ENCODE peak calls at places on chromosome 16, in ten cellular contexts. One of them, this sample, is unnamed.

GRCh38 chr16:30355144-30355953 is at the start of gene CD2BP2:
- DNase-seq in left ventricle myocardium inferior: peak
- DNase-seq in CD4-positive, alpha-beta T cell: peak
- DNase-seq in fibroblast of the aortic adventitia: peak
- DNase-seq in GM13977: peak
- DNase-seq in esophagus squamous epithelium: peak
- DNase-seq in adrenal gland: peak
- DNase-seq in fibroblast of lung: peak
- DNase-seq in endothelial cell: peak
- DNase-seq in testis: peak
- DNase-seq in this sample: peak

GRCh38 chr16:60645541-60645940 is 1390.7 kb downstream of the CDH8 start:
- DNase-seq in left ventricle myocardium inferior: no peak
- DNase-seq in CD4-positive, alpha-beta T cell: no peak
- DNase-seq in fibroblast of the aortic adventitia: no peak
- DNase-seq in GM13977: no peak
- DNase-seq in esophagus squamous epithelium: no peak
- DNase-seq in adrenal gland: no peak
- DNase-seq in fibroblast of lung: no peak
- DNase-seq in endothelial cell: no peak
- DNase-seq in testis: no peak
- DNase-seq in this sample: no peak

GRCh38 chr16:10577305-10578202 is 2.8 kb downstream of the EMP2 start:
- DNase-seq in left ventricle myocardium inferior: peak
- DNase-seq in CD4-positive, alpha-beta T cell: no peak
- DNase-seq in fibroblast of the aortic adventitia: peak
- DNase-seq in GM13977: no peak
- DNase-seq in esophagus squamous epithelium: no peak
- DNase-seq in adrenal gland: no peak
- DNase-seq in fibroblast of lung: no peak
- DNase-seq in endothelial cell: no peak
- DNase-seq in testis: no peak
- DNase-seq in this sample: no peak

GRCh38 chr16:87808108-87808507 is 42.3 kb upstream of the KLHDC4 start:
- DNase-seq in left ventricle myocardium inferior: no peak
- DNase-seq in CD4-positive, alpha-beta T cell: no peak
- DNase-seq in fibroblast of the aortic adventitia: no peak
- DNase-seq in GM13977: no peak
- DNase-seq in esophagus squamous epithelium: no peak
- DNase-seq in adrenal gland: no peak
- DNase-seq in fibroblast of lung: no peak
- DNase-seq in endothelial cell: no peak
- DNase-seq in testis: no peak
- DNase-seq in this sample: no peak

GRCh38 chr16:67399218-67399733 is 6.0 kb upstream of the TPPP3 start:
- DNase-seq in left ventricle myocardium inferior: no peak
- DNase-seq in CD4-positive, alpha-beta T cell: peak
- DNase-seq in fibroblast of the aortic adventitia: no peak
- DNase-seq in GM13977: peak
- DNase-seq in esophagus squamous epithelium: no peak
- DNase-seq in adrenal gland: no peak
- DNase-seq in fibroblast of lung: no peak
- DNase-seq in endothelial cell: peak
- DNase-seq in testis: peak
- DNase-seq in this sample: no peak

GRCh38 chr16:85894266-85894665 is 4.7 kb upstream of the IRF8 start:
- DNase-seq in left ventricle myocardium inferior: no peak
- DNase-seq in CD4-positive, alpha-beta T cell: no peak
- DNase-seq in fibroblast of the aortic adventitia: no peak
- DNase-seq in GM13977: no peak
- DNase-seq in esophagus squamous epithelium: no peak
- DNase-seq in adrenal gland: no peak
- DNase-seq in fibroblast of lung: no peak
- DNase-seq in endothelial cell: no peak
- DNase-seq in testis: no peak
- DNase-seq in this sample: no peak

GRCh38 chr16:67208525-67208896 is 9.6 kb downstream of the ELMO3 start:
- DNase-seq in left ventricle myocardium inferior: no peak
- DNase-seq in CD4-positive, alpha-beta T cell: no peak
- DNase-seq in fibroblast of the aortic adventitia: no peak
- DNase-seq in GM13977: no peak
- DNase-seq in esophagus squamous epithelium: no peak
- DNase-seq in adrenal gland: no peak
- DNase-seq in fibroblast of lung: no peak
- DNase-seq in endothelial cell: no peak
- DNase-seq in testis: no peak
- DNase-seq in this sample: no peak

GRCh38 chr16:49961087-49961486 is 63.9 kb upstream of the CNEP1R1 start:
- DNase-seq in left ventricle myocardium inferior: no peak
- DNase-seq in CD4-positive, alpha-beta T cell: no peak
- DNase-seq in fibroblast of the aortic adventitia: peak
- DNase-seq in GM13977: no peak
- DNase-seq in esophagus squamous epithelium: no peak
- DNase-seq in adrenal gland: no peak
- DNase-seq in fibroblast of lung: peak
- DNase-seq in endothelial cell: no peak
- DNase-seq in testis: no peak
- DNase-seq in this sample: no peak

GRCh38 chr16:69725480-69726312 is 664 bp downstream of the NQO1 start:
- DNase-seq in left ventricle myocardium inferior: no peak
- DNase-seq in CD4-positive, alpha-beta T cell: no peak
- DNase-seq in fibroblast of the aortic adventitia: no peak
- DNase-seq in GM13977: no peak
- DNase-seq in esophagus squamous epithelium: no peak
- DNase-seq in adrenal gland: no peak
- DNase-seq in fibroblast of lung: no peak
- DNase-seq in endothelial cell: no peak
- DNase-seq in testis: no peak
- DNase-seq in this sample: no peak
- TF ChIP-seq CTCF in left ventricle myocardium inferior: no peak
- TF ChIP-seq CTCF in CD4-positive, alpha-beta T cell: no peak
- TF ChIP-seq CTCF in fibroblast of the aortic adventitia: no peak
- TF ChIP-seq CTCF in GM13977: no peak
- TF ChIP-seq CTCF in esophagus squamous epithelium: no peak
- TF ChIP-seq CTCF in adrenal gland: no peak
- TF ChIP-seq CTCF in fibroblast of lung: no peak
- TF ChIP-seq CTCF in endothelial cell: no peak
- TF ChIP-seq CTCF in testis: no peak
- TF ChIP-seq CTCF in this sample: no peak

GRCh38 chr16:591892-592517 is 2.1 kb downstream of the RAB40C start:
- DNase-seq in left ventricle myocardium inferior: no peak
- DNase-seq in CD4-positive, alpha-beta T cell: no peak
- DNase-seq in fibroblast of the aortic adventitia: no peak
- DNase-seq in GM13977: no peak
- DNase-seq in esophagus squamous epithelium: no peak
- DNase-seq in adrenal gland: no peak
- DNase-seq in fibroblast of lung: no peak
- DNase-seq in endothelial cell: no peak
- DNase-seq in testis: no peak
- DNase-seq in this sample: no peak

GRCh38 chr16:589658-590159 is at the start of gene RAB40C:
- DNase-seq in left ventricle myocardium inferior: peak
- DNase-seq in CD4-positive, alpha-beta T cell: peak
- DNase-seq in fibroblast of the aortic adventitia: peak
- DNase-seq in GM13977: peak
- DNase-seq in esophagus squamous epithelium: peak
- DNase-seq in adrenal gland: peak
- DNase-seq in fibroblast of lung: peak
- DNase-seq in endothelial cell: peak
- DNase-seq in testis: peak
- DNase-seq in this sample: peak

GRCh38 chr16:588889-589657 is 793 bp upstream of the RAB40C start:
- DNase-seq in left ventricle myocardium inferior: peak
- DNase-seq in CD4-positive, alpha-beta T cell: peak
- DNase-seq in fibroblast of the aortic adventitia: peak
- DNase-seq in GM13977: peak
- DNase-seq in esophagus squamous epithelium: peak
- DNase-seq in adrenal gland: peak
- DNase-seq in fibroblast of lung: peak
- DNase-seq in endothelial cell: peak
- DNase-seq in testis: peak
- DNase-seq in this sample: no peak

GRCh38 chr16:590875-591200 is 972 bp downstream of the RAB40C start:
- DNase-seq in left ventricle myocardium inferior: no peak
- DNase-seq in CD4-positive, alpha-beta T cell: no peak
- DNase-seq in fibroblast of the aortic adventitia: no peak
- DNase-seq in GM13977: no peak
- DNase-seq in esophagus squamous epithelium: no peak
- DNase-seq in adrenal gland: no peak
- DNase-seq in fibroblast of lung: no peak
- DNase-seq in endothelial cell: no peak
- DNase-seq in testis: no peak
- DNase-seq in this sample: no peak

DNA sequence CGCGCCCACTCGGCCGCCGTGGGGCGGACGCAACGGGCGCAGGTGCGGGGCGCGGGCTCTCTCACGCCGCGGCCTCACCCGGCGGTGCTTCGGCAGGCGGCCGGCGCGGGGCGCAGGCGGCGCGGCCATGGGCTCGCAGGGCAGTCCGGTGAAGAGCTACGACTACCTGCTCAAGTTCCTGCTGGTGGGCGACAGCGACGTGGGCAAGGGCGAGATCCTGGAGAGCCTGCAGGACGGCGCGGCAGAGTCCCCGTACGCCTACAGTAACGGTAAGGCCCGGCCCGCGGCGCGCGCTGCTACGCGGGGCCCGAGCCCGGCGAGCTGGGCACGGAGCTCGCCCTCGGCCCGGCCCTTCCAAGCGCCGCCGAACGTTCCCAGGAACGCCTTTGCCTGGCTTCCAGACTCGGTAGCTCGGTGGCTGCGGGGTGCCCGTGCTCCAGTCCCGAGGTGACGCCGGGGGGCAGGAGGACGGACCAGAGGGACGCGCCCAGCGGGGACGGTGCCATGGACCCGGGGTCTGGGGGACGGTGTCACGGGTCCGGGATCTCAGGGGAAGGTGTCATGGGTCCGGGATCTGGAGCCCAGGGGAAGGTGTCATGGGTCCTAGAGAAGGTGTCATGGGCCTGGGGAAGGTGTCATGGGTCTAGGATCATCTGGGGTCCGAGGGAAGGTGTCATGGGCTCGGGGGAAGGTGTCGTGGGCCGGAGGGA is 454 bp downstream of the RAB40C start:
- DNase-seq in left ventricle myocardium inferior: no peak
- DNase-seq in CD4-positive, alpha-beta T cell: no peak
- DNase-seq in fibroblast of the aortic adventitia: peak
- DNase-seq in GM13977: no peak
- DNase-seq in esophagus squamous epithelium: no peak
- DNase-seq in adrenal gland: no peak
- DNase-seq in fibroblast of lung: peak
- DNase-seq in endothelial cell: peak
- DNase-seq in testis: no peak
- DNase-seq in this sample: no peak
- TF ChIP-seq CTCF in left ventricle myocardium inferior: peak
- TF ChIP-seq CTCF in CD4-positive, alpha-beta T cell: no peak
- TF ChIP-seq CTCF in fibroblast of the aortic adventitia: no peak
- TF ChIP-seq CTCF in GM13977: peak
- TF ChIP-seq CTCF in esophagus squamous epithelium: no peak
- TF ChIP-seq CTCF in adrenal gland: no peak
- TF ChIP-seq CTCF in fibroblast of lung: no peak
- TF ChIP-seq CTCF in endothelial cell: no peak
- TF ChIP-seq CTCF in testis: no peak
- TF ChIP-seq CTCF in this sample: peak

GRCh38 chr16:2243031-2243528 is 6.8 kb downstream of the DNASE1L2 start:
- DNase-seq in left ventricle myocardium inferior: no peak
- DNase-seq in CD4-positive, alpha-beta T cell: no peak
- DNase-seq in fibroblast of the aortic adventitia: no peak
- DNase-seq in GM13977: no peak
- DNase-seq in esophagus squamous epithelium: no peak
- DNase-seq in adrenal gland: no peak
- DNase-seq in fibroblast of lung: no peak
- DNase-seq in endothelial cell: no peak
- DNase-seq in testis: no peak
- DNase-seq in this sample: no peak

GRCh38 chr16:2244926-2245795 is 6.2 kb downstream of the ECI1 start:
- DNase-seq in left ventricle myocardium inferior: no peak
- DNase-seq in CD4-positive, alpha-beta T cell: no peak
- DNase-seq in fibroblast of the aortic adventitia: no peak
- DNase-seq in GM13977: no peak
- DNase-seq in esophagus squamous epithelium: no peak
- DNase-seq in adrenal gland: no peak
- DNase-seq in fibroblast of lung: no peak
- DNase-seq in endothelial cell: no peak
- DNase-seq in testis: no peak
- DNase-seq in this sample: no peak

GRCh38 chr16:2242598-2242997 is 6.4 kb downstream of the DNASE1L2 start:
- DNase-seq in left ventricle myocardium inferior: no peak
- DNase-seq in CD4-positive, alpha-beta T cell: no peak
- DNase-seq in fibroblast of the aortic adventitia: no peak
- DNase-seq in GM13977: no peak
- DNase-seq in esophagus squamous epithelium: no peak
- DNase-seq in adrenal gland: no peak
- DNase-seq in fibroblast of lung: no peak
- DNase-seq in endothelial cell: no peak
- DNase-seq in testis: no peak
- DNase-seq in this sample: no peak

GRCh38 chr16:2243781-2244180 is 7.5 kb downstream of the DNASE1L2 start:
- DNase-seq in left ventricle myocardium inferior: no peak
- DNase-seq in CD4-positive, alpha-beta T cell: no peak
- DNase-seq in fibroblast of the aortic adventitia: no peak
- DNase-seq in GM13977: no peak
- DNase-seq in esophagus squamous epithelium: no peak
- DNase-seq in adrenal gland: no peak
- DNase-seq in fibroblast of lung: no peak
- DNase-seq in endothelial cell: no peak
- DNase-seq in testis: no peak
- DNase-seq in this sample: no peak

DNA sequence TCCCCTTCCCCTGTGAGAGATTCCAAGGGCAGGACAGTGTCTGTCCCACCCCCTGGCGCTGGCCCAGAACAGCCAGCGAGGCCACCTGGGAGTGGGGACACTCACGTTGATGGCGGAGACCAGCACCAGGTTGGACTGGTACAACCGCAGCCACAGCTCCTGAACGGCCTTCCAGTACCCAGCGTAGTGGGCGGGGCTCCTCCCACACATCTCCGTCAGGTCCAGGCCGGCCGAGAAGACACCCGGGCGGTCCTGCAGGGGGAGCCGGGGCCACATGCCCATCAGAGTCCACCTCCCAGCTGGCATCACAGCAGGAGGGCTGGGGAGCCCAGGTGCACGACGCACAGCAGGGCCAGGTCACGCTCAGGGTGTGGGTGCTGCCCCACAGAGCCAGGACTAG is 7.1 kb downstream of the ECI1 start:
- DNase-seq in left ventricle myocardium inferior: no peak
- DNase-seq in CD4-positive, alpha-beta T cell: no peak
- DNase-seq in fibroblast of the aortic adventitia: no peak
- DNase-seq in GM13977: no peak
- DNase-seq in esophagus squamous epithelium: no peak
- DNase-seq in adrenal gland: no peak
- DNase-seq in fibroblast of lung: no peak
- DNase-seq in endothelial cell: no peak
- DNase-seq in testis: peak
- DNase-seq in this sample: no peak
- TF ChIP-seq CTCF in left ventricle myocardium inferior: no peak
- TF ChIP-seq CTCF in CD4-positive, alpha-beta T cell: no peak
- TF ChIP-seq CTCF in fibroblast of the aortic adventitia: no peak
- TF ChIP-seq CTCF in GM13977: no peak
- TF ChIP-seq CTCF in esophagus squamous epithelium: no peak
- TF ChIP-seq CTCF in adrenal gland: no peak
- TF ChIP-seq CTCF in fibroblast of lung: no peak
- TF ChIP-seq CTCF in endothelial cell: no peak
- TF ChIP-seq CTCF in testis: no peak
- TF ChIP-seq CTCF in this sample: no peak

DNA sequence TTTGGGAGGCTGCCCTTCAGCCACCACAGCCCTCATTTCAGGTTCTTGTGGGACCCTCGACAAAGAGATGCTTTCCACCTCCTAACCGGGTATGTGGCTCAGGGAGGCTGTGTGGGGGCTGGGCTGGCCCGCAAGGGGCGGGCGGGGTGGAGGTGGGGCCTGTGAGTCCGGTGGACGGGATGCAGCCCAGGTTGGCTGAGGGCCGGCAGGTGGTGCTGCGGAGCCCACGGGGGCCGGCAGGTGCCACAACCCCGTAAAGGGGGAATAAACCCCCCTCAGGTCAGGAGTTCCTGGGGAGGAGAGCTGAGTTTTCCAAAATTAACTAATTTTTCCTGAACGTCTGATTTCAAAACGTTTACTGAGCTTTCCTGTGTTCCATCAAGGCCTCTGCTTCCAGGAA is 4.9 kb upstream of the CIAO3 start:
- DNase-seq in left ventricle myocardium inferior: no peak
- DNase-seq in CD4-positive, alpha-beta T cell: no peak
- DNase-seq in fibroblast of the aortic adventitia: no peak
- DNase-seq in GM13977: peak
- DNase-seq in esophagus squamous epithelium: no peak
- DNase-seq in adrenal gland: no peak
- DNase-seq in fibroblast of lung: no peak
- DNase-seq in endothelial cell: peak
- DNase-seq in testis: no peak
- DNase-seq in this sample: no peak
- TF ChIP-seq CTCF in left ventricle myocardium inferior: no peak
- TF ChIP-seq CTCF in CD4-positive, alpha-beta T cell: no peak
- TF ChIP-seq CTCF in fibroblast of the aortic adventitia: peak
- TF ChIP-seq CTCF in GM13977: peak
- TF ChIP-seq CTCF in esophagus squamous epithelium: no peak
- TF ChIP-seq CTCF in adrenal gland: no peak
- TF ChIP-seq CTCF in fibroblast of lung: no peak
- TF ChIP-seq CTCF in endothelial cell: no peak
- TF ChIP-seq CTCF in testis: no peak
- TF ChIP-seq CTCF in this sample: no peak